ENCODE peak calls at places on chromosomes 5 and 9, in seven cellular contexts. Y is COR-L47, P is fibroblast of gingiva, W is OCI-LY7, E is NCI-H1930, H is ACHN, U is NCI-H446. B is an unnamed sample.

GRCh38 chr5:45029553-45029952 is 220.8 kb downstream of the MRPS30 start:
- DNase-seq in Y (no peak), P (no peak), W (no peak), E (no peak), H (no peak), U (no peak), B (no peak)

GRCh38 chr9:130707225-130707976 is 13.8 kb downstream of the EXOSC2 start:
- DNase-seq in Y (peak), P (peak), W (peak), E (peak), H (peak), U (peak), B (no peak)

GRCh38 chr9:103941104-103941503 is 153.0 kb upstream of the SMC2 start:
- DNase-seq in Y (no peak), P (no peak), W (no peak), E (no peak), H (no peak), U (no peak), B (no peak)

GRCh38 chr5:429453-430188 is 13.4 kb upstream of the EXOC3 start:
- DNase-seq in Y (peak), P (peak), W (no peak), E (no peak), H (no peak), U (no peak), B (no peak)

GRCh38 chr9:22119537-22120167 is 110.5 kb upstream of the CDKN2B start:
- DNase-seq in Y (peak), P (peak), W (peak), E (no peak), H (peak), U (no peak), B (no peak)

GRCh38 chr5:143566139-143566538 is 162.7 kb upstream of the NR3C1 start:
- DNase-seq in Y (no peak), P (no peak), W (no peak), E (no peak), H (no peak), U (no peak), B (no peak)

GRCh38 chr9:105375323-105375722 is 72.5 kb upstream of the FSD1L start:
- DNase-seq in Y (no peak), P (no peak), W (no peak), E (no peak), H (no peak), U (no peak), B (no peak)

GRCh38 chr5:113487779-113488644 is at the start of gene MCC:
- DNase-seq in Y (peak), P (peak), W (no peak), E (peak), H (peak), U (peak), B (no peak)

GRCh38 chr9:137311171-137311970 is 9.3 kb upstream of the NRARP start:
- DNase-seq in Y (peak), P (no peak), W (no peak), E (no peak), H (no peak), U (no peak), B (peak)

GRCh38 chr9:69326261-69326660 is 1.2 kb downstream of the ENTREP1 start:
- DNase-seq in Y (no peak), P (no peak), W (no peak), E (no peak), H (no peak), U (no peak), B (no peak)

GRCh38 chr5:127801751-127802476 is 98.7 kb downstream of the CCDC192 start:
- DNase-seq in Y (no peak), P (peak), W (no peak), E (no peak), H (no peak), U (no peak), B (no peak)

GRCh38 chr5:78588517-78588916 is 60.1 kb downstream of the LHFPL2 start:
- DNase-seq in Y (no peak), P (no peak), W (no peak), E (no peak), H (no peak), U (no peak), B (no peak)

GRCh38 chr5:57435701-57436134 is 46.9 kb downstream of the ACTBL2 start:
- DNase-seq in Y (no peak), P (no peak), W (no peak), E (no peak), H (no peak), U (no peak), B (no peak)

GRCh38 chr5:53478411-53479044 is 1.9 kb upstream of the FST start:
- DNase-seq in Y (peak), P (peak), W (peak), E (no peak), H (peak), U (peak), B (no peak)

GRCh38 chr5:131005963-131006684 is 158.9 kb downstream of the HINT1 start:
- DNase-seq in Y (no peak), P (no peak), W (no peak), E (no peak), H (no peak), U (no peak), B (no peak)

GRCh38 chr9:103287361-103287760 is 292.2 kb downstream of the CYLC2 start:
- DNase-seq in Y (no peak), P (no peak), W (no peak), E (no peak), H (no peak), U (no peak), B (no peak)

GRCh38 chr5:143924311-143924710 is 112.3 kb downstream of the HMHB1 start:
- DNase-seq in Y (no peak), P (no peak), W (no peak), E (no peak), H (no peak), U (no peak), B (no peak)

GRCh38 chr9:93820667-93821306 is 134.4 kb downstream of the BARX1 start:
- DNase-seq in Y (peak), P (no peak), W (no peak), E (no peak), H (no peak), U (no peak), B (no peak)

GRCh38 chr5:172721455-172722308 is 49.3 kb downstream of the DUSP1 start:
- DNase-seq in Y (no peak), P (peak), W (no peak), E (no peak), H (no peak), U (no peak), B (no peak)

GRCh38 chr5:14439087-14439841 is 142.3 kb upstream of the OTULINL start:
- DNase-seq in Y (no peak), P (no peak), W (no peak), E (no peak), H (no peak), U (no peak), B (no peak)

GRCh38 chr9:131287366-131287765 is 2.2 kb upstream of the PLPP7 start:
- DNase-seq in Y (no peak), P (no peak), W (no peak), E (no peak), H (no peak), U (no peak), B (no peak)

GRCh38 chr5:26903469-26903868 is 134.9 kb downstream of the CDH9 start:
- DNase-seq in Y (no peak), P (no peak), W (no peak), E (no peak), H (no peak), U (no peak), B (no peak)

GRCh38 chr5:100550531-100551036 is 15.4 kb downstream of the FAM174A start:
- DNase-seq in Y (no peak), P (no peak), W (no peak), E (no peak), H (no peak), U (no peak), B (no peak)

GRCh38 chr9:78590068-78590467 is 293.1 kb downstream of the PSAT1 start:
- DNase-seq in Y (no peak), P (peak), W (no peak), E (no peak), H (no peak), U (no peak), B (no peak)

GRCh38 chr9:82543726-82544125 is 519.2 kb downstream of the RASEF start:
- DNase-seq in Y (no peak), P (no peak), W (no peak), E (no peak), H (no peak), U (no peak), B (no peak)

GRCh38 chr5:45408067-45408466 is 288.1 kb downstream of the HCN1 start:
- DNase-seq in Y (no peak), P (no peak), W (no peak), E (no peak), H (no peak), U (no peak), B (no peak)

GRCh38 chr9:126031116-126031515 is 283.9 kb downstream of the PBX3 start:
- DNase-seq in Y (no peak), P (no peak), W (no peak), E (no peak), H (no peak), U (no peak), B (no peak)

B was measured in NCI-H2107.